ENCODE peak calls at places on chromosome 2, in four cellular contexts. U is GM12891, R is K562, O is GM12878. J is an unnamed sample.

GRCh38 chr2:181183878-181184553 is 203.6 kb downstream of the UBE2E3 start:
- DNase-seq in U (no peak), R (no peak), O (no peak), J (no peak)

GRCh38 chr2:128262315-128263253 is 56.1 kb downstream of the HS6ST1 start:
- DNase-seq in U (no peak), R (no peak), O (no peak), J (no peak)

GRCh38 chr2:112623913-112624777 is 21.6 kb upstream of the SLC20A1 start:
- DNase-seq in U (no peak), R (peak), O (no peak), J (peak)

GRCh38 chr2:9108210-9108967 is 98.2 kb upstream of the ASAP2 start:
- DNase-seq in U (no peak), R (no peak), O (no peak), J (no peak)

GRCh38 chr2:145631561-145631960 is 1111.6 kb upstream of the ZEB2 start:
- DNase-seq in U (no peak), R (no peak), O (no peak), J (no peak)

GRCh38 chr2:33484042-33484621 is 7.7 kb downstream of the RASGRP3 start:
- DNase-seq in U (no peak), R (no peak), O (no peak), J (no peak)

GRCh38 chr2:218865396-218865795 is 5.8 kb downstream of the WNT6 start:
- DNase-seq in U (no peak), R (no peak), O (no peak), J (no peak)

GRCh38 chr2:222907790-222908431 is 47.1 kb downstream of the ACSL3 start:
- DNase-seq in U (no peak), R (no peak), O (no peak), J (no peak)

GRCh38 chr2:119114266-119114665 is 44.3 kb downstream of the C1QL2 start:
- DNase-seq in U (no peak), R (no peak), O (no peak), J (no peak)

GRCh38 chr2:49294225-49294624 is 139.9 kb upstream of the FSHR start:
- DNase-seq in U (no peak), R (no peak), O (no peak), J (no peak)

GRCh38 chr2:94984964-94985575 is 40.4 kb upstream of the MAL start:
- DNase-seq in U (no peak), R (no peak), O (no peak), J (no peak)

GRCh38 chr2:137924019-137924418 is 40.3 kb upstream of the HNMT start:
- DNase-seq in U (no peak), R (no peak), O (no peak), J (no peak)

GRCh38 chr2:201568217-201568820 is 75.0 kb downstream of the TMEM237 start:
- DNase-seq in U (no peak), R (no peak), O (no peak), J (no peak)
- TF ChIP-seq SPI1 in U (no peak), R (no peak), O (no peak), J (no peak)

GRCh38 chr2:149329470-149330126 is 789 bp upstream of the LYPD6 start:
- DNase-seq in U (peak), R (no peak), O (no peak), J (no peak)

GRCh38 chr2:149331023-149331400 is 625 bp downstream of the LYPD6 start:
- DNase-seq in U (no peak), R (no peak), O (no peak), J (no peak)

GRCh38 chr2:149332364-149332763 is 2.0 kb downstream of the LYPD6 start:
- DNase-seq in U (no peak), R (no peak), O (no peak), J (no peak)

GRCh38 chr2:149329068-149329467 is 1.3 kb upstream of the LYPD6 start:
- DNase-seq in U (no peak), R (no peak), O (no peak), J (no peak)

DNA sequence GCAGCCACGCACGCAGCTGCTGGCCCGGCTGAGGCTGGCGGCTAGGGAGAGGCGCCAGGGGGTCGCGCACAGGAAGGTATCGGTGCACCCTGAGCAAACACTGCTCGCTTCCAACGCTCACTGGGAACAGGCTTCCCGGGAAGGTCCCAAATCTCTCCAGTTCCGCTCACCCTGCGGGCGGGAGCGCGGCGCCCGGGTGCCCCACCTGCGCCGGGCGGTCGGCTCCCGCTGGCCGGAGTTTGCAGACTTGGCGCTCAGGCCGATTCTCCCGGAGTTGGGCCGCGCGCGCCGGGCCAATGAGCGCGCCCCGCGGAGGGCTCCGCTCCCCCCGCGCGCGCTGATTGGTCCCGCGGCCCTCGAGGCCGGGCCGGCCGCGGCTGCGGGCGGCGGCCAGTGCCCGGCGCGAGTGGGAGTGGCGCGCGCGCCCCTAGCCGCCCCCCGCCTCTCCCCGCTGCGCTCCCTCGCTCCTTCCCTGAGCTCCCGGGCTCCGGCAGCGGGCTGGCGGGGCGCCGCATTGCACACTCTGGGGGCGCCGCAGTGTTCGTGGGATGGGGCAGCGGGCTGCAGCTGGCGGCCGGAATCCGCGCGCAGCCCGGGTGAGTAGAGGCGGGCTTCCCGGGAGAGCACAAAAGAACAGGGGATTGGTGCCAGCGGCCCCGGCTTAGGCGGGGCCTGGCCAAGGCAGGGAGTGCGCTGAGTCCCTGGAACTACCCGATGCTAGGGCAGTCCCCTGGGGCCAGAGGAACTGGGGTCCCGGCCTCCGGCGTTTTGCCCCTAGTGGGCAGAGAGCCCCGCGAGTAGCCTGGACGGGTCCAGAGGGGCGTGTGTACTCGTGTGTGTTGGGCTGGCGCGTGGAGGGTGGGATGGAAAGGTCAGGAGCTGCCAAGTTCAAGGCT is at the start of gene LYPD6:
- DNase-seq in U (peak), R (no peak), O (no peak), J (no peak)
- TF ChIP-seq SPI1 in U (no peak), R (no peak), O (no peak), J (no peak)

GRCh38 chr2:148645135-148645924 is 779 bp downstream of the EPC2 start:
- DNase-seq in U (peak), R (peak), O (peak), J (peak)

GRCh38 chr2:148643421-148643820 is 1.1 kb upstream of the EPC2 start:
- DNase-seq in U (no peak), R (no peak), O (peak), J (no peak)

GRCh38 chr2:148643998-148644884 is at the start of gene EPC2:
- DNase-seq in U (peak), R (peak), O (peak), J (peak)

GRCh38 chr2:148645925-148646559 is 1.5 kb downstream of the EPC2 start:
- DNase-seq in U (peak), R (peak), O (peak), J (peak)

DNA sequence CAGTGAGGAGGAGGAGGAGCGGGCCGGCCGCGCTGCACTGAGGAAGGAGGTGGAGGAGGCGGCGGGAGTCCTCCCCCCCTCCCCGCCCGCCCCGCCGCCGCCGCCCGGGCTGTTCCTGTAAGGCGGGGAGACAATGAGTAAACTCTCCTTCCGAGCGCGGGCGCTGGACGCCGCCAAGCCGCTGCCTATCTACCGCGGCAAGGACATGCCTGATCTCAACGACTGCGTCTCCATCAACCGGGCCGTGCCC is 259 bp downstream of the EPC2 start:
- DNase-seq in U (no peak), R (no peak), O (no peak), J (no peak)
- TF ChIP-seq SPI1 in U (no peak), R (no peak), O (no peak), J (no peak)

GRCh38 chr2:235045336-235045972 is 93.6 kb downstream of the SH3BP4 start:
- DNase-seq in U (peak), R (no peak), O (peak), J (no peak)
- TF ChIP-seq SPI1 in U (peak), R (no peak), O (peak), J (peak)

DNA sequence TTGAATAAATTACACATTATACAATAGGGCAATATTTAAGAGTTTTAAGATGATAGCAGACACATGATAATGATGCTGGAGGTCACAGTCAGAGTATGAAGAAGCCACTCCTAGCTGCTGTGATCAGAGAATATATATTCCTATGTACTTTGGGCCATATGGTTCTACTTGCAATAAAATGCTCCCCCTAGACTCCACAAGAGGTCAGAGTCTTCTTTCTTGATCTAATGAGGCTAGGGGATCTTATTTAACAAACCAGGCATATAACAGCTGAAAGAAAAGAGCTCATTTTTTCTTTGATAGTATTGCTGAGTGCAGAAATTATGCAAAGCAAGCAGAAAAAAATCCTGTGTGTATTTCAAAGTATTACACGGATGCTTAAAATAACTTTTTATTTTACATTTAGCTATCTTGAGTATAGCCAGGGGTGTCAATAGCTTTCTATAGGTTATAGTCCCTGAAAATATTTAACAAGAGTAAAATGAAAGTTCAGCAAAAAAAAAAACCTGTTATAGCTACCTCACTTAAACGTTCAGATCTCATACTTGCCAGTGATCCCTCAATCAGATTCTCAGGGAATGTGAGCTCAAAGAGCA is 748.7 kb upstream of the CHAC2 start:
- DNase-seq in U (no peak), R (no peak), O (no peak), J (no peak)
- TF ChIP-seq SPI1 in U (no peak), R (no peak), O (no peak), J (no peak)

GRCh38 chr2:27961997-27962396 is 71.5 kb downstream of the BABAM2 start:
- DNase-seq in U (no peak), R (no peak), O (no peak), J (no peak)
- TF ChIP-seq SPI1 in U (no peak), R (no peak), O (no peak), J (no peak)

J was measured in HL-60.